ENCODE peak calls at places on chromosomes 3 and 15, in ten cellular contexts. One of them, this sample, is unnamed.
A peak's percentile ranks its signal among the peaks of the same experiment; 100 is the strongest.

GRCh38 chr3:179088306-179088705 is 16.7 kb upstream of the ZMAT3 start:
- DNase-seq in GM12892: no peak
- DNase-seq in GM12891: no peak
- DNase-seq in ovary: no peak
- DNase-seq in stomach: no peak
- DNase-seq in gastrocnemius medialis: no peak
- DNase-seq in H54: no peak
- DNase-seq in A549: peak; percentile 7
- DNase-seq in lower leg skin: no peak
- DNase-seq in prostate gland: no peak
- DNase-seq in this sample: no peak

GRCh38 chr3:12822725-12823373 is 18.5 kb downstream of the RPL32 start:
- DNase-seq in H54: no peak
- DNase-seq in GM12892: no peak
- DNase-seq in stomach: no peak
- DNase-seq in GM12891: no peak
- DNase-seq in lower leg skin: no peak
- DNase-seq in gastrocnemius medialis: no peak
- DNase-seq in ovary: no peak
- DNase-seq in prostate gland: no peak
- DNase-seq in A549: peak; percentile 53
- DNase-seq in this sample: no peak

GRCh38 chr3:100023150-100023549 is 91.2 kb downstream of the FILIP1L start:
- DNase-seq in prostate gland: peak; percentile 37
- DNase-seq in gastrocnemius medialis: no peak
- DNase-seq in GM12891: no peak
- DNase-seq in lower leg skin: no peak
- DNase-seq in ovary: no peak
- DNase-seq in stomach: no peak
- DNase-seq in A549: no peak
- DNase-seq in GM12892: no peak
- DNase-seq in H54: no peak
- DNase-seq in this sample: no peak

GRCh38 chr3:108113975-108114374 is 23.1 kb upstream of the CD47 start:
- DNase-seq in A549: no peak
- DNase-seq in H54: no peak
- DNase-seq in gastrocnemius medialis: no peak
- DNase-seq in GM12892: no peak
- DNase-seq in prostate gland: no peak
- DNase-seq in ovary: no peak
- DNase-seq in stomach: no peak
- DNase-seq in lower leg skin: no peak
- DNase-seq in GM12891: no peak
- DNase-seq in this sample: no peak

GRCh38 chr3:138513073-138513843 is 78.8 kb downstream of the ESYT3 start:
- DNase-seq in ovary: no peak
- DNase-seq in GM12892: peak; percentile 4
- DNase-seq in lower leg skin: no peak
- DNase-seq in prostate gland: no peak
- DNase-seq in gastrocnemius medialis: no peak
- DNase-seq in GM12891: peak; percentile 18
- DNase-seq in stomach: no peak
- DNase-seq in A549: no peak
- DNase-seq in H54: no peak
- DNase-seq in this sample: no peak

GRCh38 chr3:157115069-157116006 is 44.6 kb downstream of the CCNL1 start:
- DNase-seq in lower leg skin: no peak
- DNase-seq in gastrocnemius medialis: no peak
- DNase-seq in stomach: no peak
- DNase-seq in GM12892: no peak
- DNase-seq in H54: no peak
- DNase-seq in A549: no peak
- DNase-seq in prostate gland: no peak
- DNase-seq in ovary: no peak
- DNase-seq in GM12891: no peak
- DNase-seq in this sample: no peak

GRCh38 chr3:56923546-56924224 is 121.9 kb upstream of the ARHGEF3 start:
- DNase-seq in ovary: no peak
- DNase-seq in GM12892: no peak
- DNase-seq in gastrocnemius medialis: no peak
- DNase-seq in GM12891: no peak
- DNase-seq in lower leg skin: no peak
- DNase-seq in prostate gland: peak; percentile 20
- DNase-seq in A549: no peak
- DNase-seq in H54: peak; percentile 56
- DNase-seq in stomach: peak; percentile 45
- DNase-seq in this sample: peak; percentile 52

GRCh38 chr15:85329561-85330421 is 50.6 kb upstream of the AKAP13 start:
- DNase-seq in ovary: peak; percentile 10
- DNase-seq in A549: peak; percentile 58
- DNase-seq in gastrocnemius medialis: no peak
- DNase-seq in GM12892: peak; percentile 33
- DNase-seq in H54: no peak
- DNase-seq in stomach: no peak
- DNase-seq in prostate gland: no peak
- DNase-seq in GM12891: peak; percentile 34
- DNase-seq in lower leg skin: no peak
- DNase-seq in this sample: no peak

GRCh38 chr3:188151438-188151837 is 2.5 kb upstream of the LPP start:
- DNase-seq in gastrocnemius medialis: no peak
- DNase-seq in H54: no peak
- DNase-seq in A549: no peak
- DNase-seq in lower leg skin: no peak
- DNase-seq in ovary: no peak
- DNase-seq in prostate gland: no peak
- DNase-seq in GM12891: no peak
- DNase-seq in GM12892: no peak
- DNase-seq in stomach: no peak
- DNase-seq in this sample: no peak

DNA sequence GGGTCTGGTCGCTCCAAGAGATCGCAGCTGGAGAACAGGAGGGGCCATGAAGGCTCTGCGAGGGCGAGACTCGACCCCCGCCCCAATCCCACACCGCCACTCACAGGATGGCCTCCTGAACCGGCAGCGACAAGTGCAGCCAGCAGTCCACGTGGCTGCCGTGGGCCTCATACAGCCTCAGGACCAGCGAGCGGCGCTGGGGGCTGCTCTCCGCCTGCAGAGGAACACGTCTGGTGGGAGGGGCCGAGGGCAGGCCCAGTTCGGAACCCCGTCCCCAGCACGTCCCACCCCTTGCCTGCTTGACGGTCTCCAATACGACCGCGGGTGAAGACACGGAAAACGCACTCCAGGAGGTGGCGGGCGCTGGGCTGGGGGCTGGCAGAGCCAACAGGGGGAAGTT is 9.2 kb downstream of the NEIL1 start:
- DNase-seq in GM12891: peak; percentile 17
- DNase-seq in lower leg skin: no peak
- DNase-seq in stomach: no peak
- DNase-seq in prostate gland: no peak
- DNase-seq in gastrocnemius medialis: no peak
- DNase-seq in ovary: no peak
- DNase-seq in A549: no peak
- DNase-seq in H54: no peak
- DNase-seq in GM12892: no peak
- DNase-seq in this sample: no peak
- TF ChIP-seq POLR2A in GM12891: no peak
- TF ChIP-seq POLR2A in lower leg skin: no peak
- TF ChIP-seq POLR2A in stomach: no peak
- TF ChIP-seq POLR2A in prostate gland: no peak
- TF ChIP-seq POLR2A in gastrocnemius medialis: no peak
- TF ChIP-seq POLR2A in ovary: no peak
- TF ChIP-seq POLR2A in A549: no peak
- TF ChIP-seq POLR2A in H54: no peak
- TF ChIP-seq POLR2A in GM12892: no peak
- TF ChIP-seq POLR2A in this sample: no peak

GRCh38 chr15:36817776-36818175 is 238.3 kb downstream of the CDIN1 start:
- DNase-seq in GM12892: no peak
- DNase-seq in ovary: no peak
- DNase-seq in stomach: no peak
- DNase-seq in lower leg skin: no peak
- DNase-seq in gastrocnemius medialis: no peak
- DNase-seq in GM12891: no peak
- DNase-seq in A549: no peak
- DNase-seq in H54: no peak
- DNase-seq in prostate gland: no peak
- DNase-seq in this sample: no peak

GRCh38 chr15:36814708-36815107 is 235.3 kb downstream of the CDIN1 start:
- DNase-seq in stomach: no peak
- DNase-seq in lower leg skin: no peak
- DNase-seq in gastrocnemius medialis: no peak
- DNase-seq in prostate gland: no peak
- DNase-seq in GM12892: no peak
- DNase-seq in H54: no peak
- DNase-seq in ovary: no peak
- DNase-seq in A549: no peak
- DNase-seq in GM12891: no peak
- DNase-seq in this sample: no peak

GRCh38 chr15:36814085-36814484 is 234.7 kb downstream of the CDIN1 start:
- DNase-seq in GM12891: no peak
- DNase-seq in prostate gland: no peak
- DNase-seq in stomach: no peak
- DNase-seq in ovary: no peak
- DNase-seq in A549: no peak
- DNase-seq in gastrocnemius medialis: no peak
- DNase-seq in GM12892: no peak
- DNase-seq in lower leg skin: no peak
- DNase-seq in H54: no peak
- DNase-seq in this sample: no peak

GRCh38 chr15:36818260-36818659 is 238.8 kb downstream of the CDIN1 start:
- DNase-seq in ovary: no peak
- DNase-seq in stomach: no peak
- DNase-seq in prostate gland: no peak
- DNase-seq in lower leg skin: no peak
- DNase-seq in GM12891: no peak
- DNase-seq in A549: no peak
- DNase-seq in H54: no peak
- DNase-seq in gastrocnemius medialis: no peak
- DNase-seq in GM12892: no peak
- DNase-seq in this sample: no peak
- TF ChIP-seq POLR2A in ovary: no peak
- TF ChIP-seq POLR2A in stomach: no peak
- TF ChIP-seq POLR2A in prostate gland: no peak
- TF ChIP-seq POLR2A in lower leg skin: no peak
- TF ChIP-seq POLR2A in GM12891: no peak
- TF ChIP-seq POLR2A in A549: no peak
- TF ChIP-seq POLR2A in H54: no peak
- TF ChIP-seq POLR2A in gastrocnemius medialis: no peak
- TF ChIP-seq POLR2A in GM12892: no peak
- TF ChIP-seq POLR2A in this sample: no peak

GRCh38 chr15:30903497-30904187 is at the start of gene FAN1:
- DNase-seq in stomach: peak; percentile 92
- DNase-seq in ovary: peak; percentile 61
- DNase-seq in GM12891: peak; percentile 72
- DNase-seq in lower leg skin: peak; percentile 97
- DNase-seq in A549: peak; percentile 94
- DNase-seq in GM12892: peak; percentile 75
- DNase-seq in H54: peak; percentile 81
- DNase-seq in prostate gland: peak; percentile 91
- DNase-seq in gastrocnemius medialis: peak; percentile 89
- DNase-seq in this sample: peak; percentile 77
- TF ChIP-seq POLR2A in stomach: no peak
- TF ChIP-seq POLR2A in ovary: peak; percentile 62
- TF ChIP-seq POLR2A in GM12891: peak; percentile 64
- TF ChIP-seq POLR2A in lower leg skin: no peak
- TF ChIP-seq POLR2A in A549: peak; percentile 84
- TF ChIP-seq POLR2A in GM12892: peak; percentile 83
- TF ChIP-seq POLR2A in H54: peak; percentile 85
- TF ChIP-seq POLR2A in prostate gland: peak; percentile 60
- TF ChIP-seq POLR2A in gastrocnemius medialis: peak; percentile 78
- TF ChIP-seq POLR2A in this sample: peak; percentile 38

DNA sequence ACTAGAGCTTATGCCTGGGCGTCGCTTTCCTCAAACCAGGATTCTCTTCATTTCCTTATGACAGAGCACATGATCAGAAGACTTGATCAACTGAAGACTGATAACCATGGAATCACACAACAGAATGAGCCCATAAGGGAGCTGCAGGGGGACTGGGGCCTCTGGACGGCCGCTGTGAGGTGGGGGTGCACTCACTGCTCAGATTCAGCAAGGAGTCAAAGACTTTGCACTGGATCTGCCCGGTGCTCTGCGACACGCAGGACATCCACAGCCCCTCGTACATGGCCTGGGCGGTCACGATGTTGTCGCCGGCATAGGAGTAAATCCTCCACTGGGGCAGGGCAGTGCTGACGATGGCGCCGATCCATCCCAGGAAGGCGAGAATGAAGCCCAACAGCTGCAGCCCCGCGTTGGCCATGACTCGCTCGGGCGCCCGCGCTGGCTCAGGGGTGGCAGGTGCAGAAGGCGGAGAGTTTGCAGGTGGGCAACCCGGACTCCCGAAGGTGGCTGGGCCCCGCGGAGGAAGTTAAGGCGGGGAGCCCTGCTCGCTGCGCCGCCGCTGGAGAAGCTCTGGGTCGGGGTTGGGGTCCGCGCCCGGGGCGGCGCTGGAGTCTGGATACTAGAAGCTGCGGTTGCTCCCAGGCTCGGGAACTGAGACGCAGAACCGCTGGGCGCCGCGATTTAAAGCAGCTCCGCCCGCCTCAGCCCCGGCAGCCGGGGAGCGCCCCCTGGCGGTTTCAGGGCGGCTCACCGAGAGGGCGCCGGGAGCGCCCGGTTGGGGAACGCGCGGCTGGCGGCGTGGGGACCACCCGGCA is at the start of gene CLDN1:
- DNase-seq in prostate gland: peak; percentile 82
- DNase-seq in GM12892: peak; percentile 66
- DNase-seq in stomach: peak; percentile 85
- DNase-seq in GM12891: peak; percentile 66
- DNase-seq in ovary: peak; percentile 78
- DNase-seq in gastrocnemius medialis: peak; percentile 57
- DNase-seq in A549: peak; percentile 59
- DNase-seq in lower leg skin: peak; percentile 96
- DNase-seq in H54: peak; percentile 75
- DNase-seq in this sample: peak; percentile 80
- TF ChIP-seq POLR2A in prostate gland: peak; percentile 81
- TF ChIP-seq POLR2A in GM12892: no peak
- TF ChIP-seq POLR2A in stomach: no peak
- TF ChIP-seq POLR2A in GM12891: no peak
- TF ChIP-seq POLR2A in ovary: peak; percentile 43
- TF ChIP-seq POLR2A in gastrocnemius medialis: no peak
- TF ChIP-seq POLR2A in A549: peak; percentile 55
- TF ChIP-seq POLR2A in lower leg skin: no peak
- TF ChIP-seq POLR2A in H54: no peak
- TF ChIP-seq POLR2A in this sample: peak; percentile 22

GRCh38 chr15:82129769-82130168 is 84.0 kb upstream of the MEX3B start:
- DNase-seq in A549: no peak
- DNase-seq in gastrocnemius medialis: no peak
- DNase-seq in stomach: no peak
- DNase-seq in ovary: no peak
- DNase-seq in prostate gland: no peak
- DNase-seq in GM12892: no peak
- DNase-seq in GM12891: no peak
- DNase-seq in H54: peak; percentile 31
- DNase-seq in lower leg skin: no peak
- DNase-seq in this sample: no peak
- TF ChIP-seq POLR2A in A549: no peak
- TF ChIP-seq POLR2A in gastrocnemius medialis: no peak
- TF ChIP-seq POLR2A in stomach: no peak
- TF ChIP-seq POLR2A in ovary: no peak
- TF ChIP-seq POLR2A in prostate gland: no peak
- TF ChIP-seq POLR2A in GM12892: no peak
- TF ChIP-seq POLR2A in GM12891: no peak
- TF ChIP-seq POLR2A in H54: no peak
- TF ChIP-seq POLR2A in lower leg skin: no peak
- TF ChIP-seq POLR2A in this sample: no peak

GRCh38 chr15:101442272-101442671 is 47.2 kb downstream of the PCSK6 start:
- DNase-seq in prostate gland: no peak
- DNase-seq in GM12891: no peak
- DNase-seq in gastrocnemius medialis: no peak
- DNase-seq in lower leg skin: peak; percentile 12
- DNase-seq in stomach: peak; percentile 5
- DNase-seq in GM12892: no peak
- DNase-seq in H54: no peak
- DNase-seq in ovary: no peak
- DNase-seq in A549: no peak
- DNase-seq in this sample: no peak
- TF ChIP-seq POLR2A in prostate gland: no peak
- TF ChIP-seq POLR2A in GM12891: no peak
- TF ChIP-seq POLR2A in gastrocnemius medialis: no peak
- TF ChIP-seq POLR2A in lower leg skin: no peak
- TF ChIP-seq POLR2A in stomach: no peak
- TF ChIP-seq POLR2A in GM12892: no peak
- TF ChIP-seq POLR2A in H54: no peak
- TF ChIP-seq POLR2A in ovary: no peak
- TF ChIP-seq POLR2A in A549: no peak
- TF ChIP-seq POLR2A in this sample: no peak